ENCODE peak calls at places on chromosomes 1 and 21, in ten cellular contexts. B, G, L, S, O, Y, A, K, Z and J are unnamed samples.

GRCh38 chr1:30185809-30186208 is 537.6 kb downstream of the MATN1 start:
- DNase-seq in B (no peak), A (no peak), Z (no peak), Y (no peak), G (no peak), K (no peak), S (no peak), O (no peak), L (no peak), J (peak; percentile 27)

GRCh38 chr1:193069748-193070394 is 10.5 kb downstream of the RO60 start:
- DNase-seq in O (no peak), S (no peak), Z (no peak), Y (no peak), A (no peak), K (no peak), L (no peak), G (no peak), B (peak; percentile 44), J (no peak)

GRCh38 chr1:183291802-183292515 is 105.9 kb downstream of the LAMC2 start:
- DNase-seq in L (no peak), S (no peak), A (no peak), O (no peak), Y (no peak), G (no peak), B (no peak), Z (no peak), K (no peak), J (no peak)

GRCh38 chr1:217274927-217275616 is 355.8 kb downstream of the GPATCH2 start:
- DNase-seq in K (no peak), A (no peak), B (no peak), Z (no peak), O (no peak), G (no peak), L (no peak), S (no peak), Y (no peak), J (no peak)

GRCh38 chr1:210143465-210144062 is 89.0 kb upstream of the SERTAD4 start:
- DNase-seq in A (peak; percentile 80), O (peak; percentile 81), B (peak; percentile 81), G (peak; percentile 70), S (peak; percentile 80), L (peak; percentile 70), Y (peak; percentile 61), Z (no peak), K (peak; percentile 75), J (peak; percentile 19)

GRCh38 chr21:34973685-34974084 is 75.4 kb downstream of the RUNX1 start:
- DNase-seq in L (no peak), O (no peak), G (no peak), A (no peak), Y (no peak), K (no peak), B (no peak), S (no peak), Z (no peak), J (no peak)

GRCh38 chr1:39895096-39895495 is 6.6 kb downstream of the MYCL start:
- DNase-seq in S (no peak), K (no peak), Y (no peak), G (no peak), L (no peak), O (peak; percentile 29), B (no peak), A (no peak), Z (no peak), J (no peak)

GRCh38 chr1:6392081-6392879 is 1.3 kb downstream of the ACOT7 start:
- DNase-seq in Y (no peak), K (no peak), B (no peak), G (no peak), L (no peak), A (peak; percentile 55), Z (no peak), S (no peak), O (no peak), J (no peak)

GRCh38 chr21:26850116-26850643 is 5.0 kb upstream of the ADAMTS1 start:
- DNase-seq in A (no peak), G (no peak), B (peak; percentile 37), K (no peak), Z (no peak), S (no peak), Y (no peak), O (peak; percentile 13), L (no peak), J (no peak)

GRCh38 chr1:216750031-216750627 is 26.9 kb upstream of the ESRRG start:
- DNase-seq in S (peak; percentile 24), G (no peak), A (peak; percentile 20), L (no peak), B (peak; percentile 88), O (peak; percentile 46), Z (no peak), K (no peak), Y (peak; percentile 19), J (no peak)

GRCh38 chr1:71621785-71622184 is 541.0 kb upstream of the ZRANB2 start:
- DNase-seq in A (no peak), Y (no peak), L (no peak), Z (no peak), O (no peak), K (no peak), G (no peak), S (no peak), B (no peak), J (no peak)

GRCh38 chr1:16992675-16993074 is 12.3 kb upstream of the MFAP2 start:
- DNase-seq in Y (no peak), G (no peak), K (no peak), L (no peak), O (no peak), B (no peak), Z (no peak), S (no peak), A (no peak), J (no peak)

GRCh38 chr1:222657899-222658298 is 40.0 kb downstream of the MIA3 start:
- DNase-seq in O (no peak), Z (no peak), K (no peak), A (no peak), G (no peak), B (no peak), S (no peak), L (no peak), Y (no peak), J (no peak)

GRCh38 chr1:30670195-30671060 is 53.0 kb downstream of the MATN1 start:
- DNase-seq in S (no peak), O (no peak), G (no peak), Y (no peak), B (no peak), L (peak; percentile 86), Z (no peak), K (peak; percentile 15), A (no peak), J (no peak)

GRCh38 chr21:30733026-30733425 is 14.0 kb downstream of the KRTAP21-2 start:
- DNase-seq in S (no peak), A (no peak), B (no peak), Z (no peak), G (no peak), L (no peak), K (no peak), Y (no peak), O (no peak), J (no peak)

GRCh38 chr1:113980120-113980519 is 846 bp downstream of the OLFML3 start:
- DNase-seq in Z (peak; percentile 88), K (peak; percentile 88), B (no peak), A (peak; percentile 50), S (peak; percentile 31), G (peak; percentile 54), L (no peak), Y (peak; percentile 59), O (peak; percentile 18), J (no peak)
- H3K27ac ChIP-seq in Z (no peak overlapping the region), K (no peak overlapping the region), B (no peak overlapping the region), A (peak overlapping the region; percentile 65), S (peak overlapping the region; percentile 76), G (peak overlapping the region; percentile 76), L (peak overlapping the region; percentile 75), Y (no peak overlapping the region), O (peak overlapping the region; percentile 12), J (no peak overlapping the region)

GRCh38 chr1:82371844-82372498 is 571.2 kb downstream of the ADGRL2 start:
- DNase-seq in K (no peak), Z (no peak), B (no peak), A (no peak), S (no peak), G (no peak), O (no peak), Y (no peak), L (no peak), J (no peak)

GRCh38 chr1:82373710-82374109 is 573.0 kb downstream of the ADGRL2 start:
- DNase-seq in B (no peak), Z (no peak), G (no peak), Y (no peak), A (no peak), O (no peak), L (no peak), S (no peak), K (no peak), J (no peak)

GRCh38 chr1:82377201-82377884 is 576.6 kb downstream of the ADGRL2 start:
- DNase-seq in Z (no peak), Y (no peak), L (no peak), A (no peak), S (no peak), K (no peak), G (no peak), B (no peak), O (no peak), J (no peak)
- TF ChIP-seq CTCF in Z (no peak), Y (no peak), L (no peak), A (no peak), S (no peak), K (no peak), G (no peak), B (peak; percentile 36), O (no peak), J (no peak)

GRCh38 chr1:22711071-22711470 is 432 bp downstream of the EPHB2 start:
- DNase-seq in L (no peak), B (peak; percentile 53), O (peak; percentile 17), K (no peak), Z (no peak), G (no peak), Y (no peak), A (no peak), S (no peak), J (no peak)
- H3K4me3 ChIP-seq in L (peak overlapping the region; percentile 62), B (peak overlapping the region; percentile 82), O (peak overlapping the region; percentile 39), K (no peak overlapping the region), Z (peak overlapping the region; percentile 53), G (peak overlapping the region; percentile 66), Y (peak overlapping the region; percentile 38), A (peak overlapping the region; percentile 65), S (peak overlapping the region; percentile 18), J (no peak overlapping the region)

GRCh38 chr1:93577536-93578432 is 103.9 kb downstream of the BCAR3 start:
- DNase-seq in Y (no peak), G (peak; percentile 11), L (no peak), A (no peak), O (peak; percentile 67), S (no peak), K (no peak), Z (no peak), B (no peak), J (no peak)

GRCh38 chr1:93574991-93575390 is 106.6 kb downstream of the BCAR3 start:
- DNase-seq in K (no peak), S (no peak), Y (no peak), G (no peak), O (no peak), L (no peak), A (no peak), Z (no peak), B (no peak), J (no peak)

GRCh38 chr1:93574511-93574910 is 107.1 kb downstream of the BCAR3 start:
- DNase-seq in Y (no peak), S (no peak), Z (no peak), B (no peak), G (no peak), K (no peak), L (no peak), A (no peak), O (no peak), J (no peak)

GRCh38 chr1:93575586-93576271 is 105.9 kb downstream of the BCAR3 start:
- DNase-seq in B (peak; percentile 72), S (no peak), Y (no peak), L (no peak), Z (no peak), G (peak; percentile 9), A (no peak), K (no peak), O (no peak), J (no peak)

GRCh38 chr1:93576346-93576745 is 105.3 kb downstream of the BCAR3 start:
- DNase-seq in B (peak; percentile 57), G (peak; percentile 36), A (no peak), Z (no peak), S (no peak), O (no peak), K (no peak), L (no peak), Y (no peak), J (no peak)
- H3K27ac ChIP-seq in B (peak overlapping the region; percentile 90), G (peak overlapping the region; percentile 75), A (no peak overlapping the region), Z (no peak overlapping the region), S (no peak overlapping the region), O (peak overlapping the region; percentile 85), K (peak overlapping the region; percentile 26), L (no peak overlapping the region), Y (no peak overlapping the region), J (no peak overlapping the region)